ENCODE peak calls at places on chromosomes 2 and 18, in seven cellular contexts. V is GM06990, R is endodermal cell, P is foreskin fibroblast, N is GM13976, D is PC-9, U is natural killer cell. E is an unnamed sample.

GRCh38 chr2:178069551-178069950 is 3.0 kb downstream of the PDE11A start:
- DNase-seq in P (no peak), U (no peak), R (no peak), V (no peak), D (no peak), N (no peak), E (no peak)

GRCh38 chr18:47260138-47260923 is 8.9 kb upstream of the SKOR2 start:
- DNase-seq in N (no peak), U (no peak), P (no peak), V (no peak), D (no peak), R (peak; percentile 96), E (no peak)

GRCh38 chr2:96325038-96325883 is at the start of gene ITPRIPL1:
- DNase-seq in D (no peak), N (peak; percentile 71), V (peak; percentile 64), P (no peak), R (peak; percentile 81), U (peak; percentile 27), E (peak; percentile 58)

GRCh38 chr2:75751360-75751759 is 40.6 kb upstream of the GCFC2 start:
- DNase-seq in U (no peak), P (no peak), R (no peak), D (no peak), N (no peak), V (no peak), E (no peak)

GRCh38 chr2:232927793-232928563 is 57.9 kb downstream of the SNORC start:
- DNase-seq in P (no peak), N (peak; percentile 71), V (no peak), D (no peak), R (no peak), U (no peak), E (peak; percentile 75)

GRCh38 chr18:59220784-59221765 is 1.1 kb downstream of the GRP start:
- DNase-seq in U (no peak), P (no peak), R (peak; percentile 75), V (no peak), D (no peak), N (peak; percentile 26), E (no peak)

GRCh38 chr2:241020201-241020600 is 21.8 kb downstream of the SNED1 start:
- DNase-seq in P (no peak), V (no peak), N (no peak), D (no peak), R (no peak), U (no peak), E (no peak)

GRCh38 chr2:3594493-3595281 is at the start of gene COLEC11:
- DNase-seq in U (no peak), R (peak; percentile 92), V (no peak), P (no peak), D (no peak), N (no peak), E (no peak)

GRCh38 chr2:898319-898718 is 52.3 kb upstream of the SNTG2 start:
- DNase-seq in P (no peak), D (no peak), R (peak; percentile 83), U (no peak), V (no peak), N (no peak), E (peak; percentile 32)

GRCh38 chr18:9048808-9049494 is 53.5 kb upstream of the NDUFV2 start:
- DNase-seq in N (no peak), V (no peak), D (no peak), U (no peak), R (no peak), P (peak; percentile 65), E (no peak)

GRCh38 chr2:238290079-238290478 is 1.7 kb upstream of the PER2 start:
- DNase-seq in R (peak; percentile 94), U (peak; percentile 67), D (peak; percentile 92), N (peak; percentile 45), V (no peak), P (no peak), E (no peak)

GRCh38 chr18:24366328-24366727 is 31.3 kb downstream of the OSBPL1A start:
- DNase-seq in V (no peak), N (no peak), P (no peak), U (no peak), D (no peak), R (no peak), E (no peak)

GRCh38 chr2:95346236-95346737 is 49.1 kb downstream of the KCNIP3 start:
- DNase-seq in R (no peak), D (no peak), V (no peak), P (peak; percentile 79), N (peak; percentile 64), U (no peak), E (peak; percentile 66)

GRCh38 chr2:17272170-17272569 is 246.1 kb downstream of the RAD51AP2 start:
- DNase-seq in D (no peak), P (no peak), V (no peak), R (no peak), U (no peak), N (no peak), E (no peak)

GRCh38 chr2:164146478-164146877 is 410.7 kb upstream of the FIGN start:
- DNase-seq in N (no peak), V (no peak), U (no peak), P (no peak), D (no peak), R (no peak), E (no peak)

GRCh38 chr2:103155308-103155707 is 393.5 kb downstream of the TMEM182 start:
- DNase-seq in N (no peak), P (no peak), R (no peak), V (no peak), D (no peak), U (no peak), E (no peak)

GRCh38 chr18:35776481-35776880 is 194.9 kb downstream of the GALNT1 start:
- DNase-seq in U (no peak), N (no peak), V (no peak), P (peak; percentile 10), D (no peak), R (no peak), E (no peak)

GRCh38 chr18:35775887-35776286 is 194.3 kb downstream of the GALNT1 start:
- DNase-seq in R (peak; percentile 59), N (no peak), D (no peak), U (no peak), V (no peak), P (peak; percentile 6), E (no peak)

GRCh38 chr18:35778850-35779634 is 193.4 kb upstream of the RMP24 start:
- DNase-seq in V (no peak), R (no peak), U (no peak), N (no peak), D (no peak), P (no peak), E (no peak)

GRCh38 chr18:35780937-35781336 is 191.5 kb upstream of the RMP24 start:
- DNase-seq in V (no peak), N (no peak), D (no peak), P (no peak), U (no peak), R (no peak), E (no peak)

GRCh38 chr18:35777042-35777441 is 195.4 kb upstream of the RMP24 start:
- DNase-seq in U (no peak), D (no peak), P (no peak), V (no peak), R (peak; percentile 67), N (no peak), E (no peak)
- TF ChIP-seq CTCF in U (no peak), D (peak; percentile 36), P (no peak), V (peak; percentile 46), R (peak; percentile 51), N (peak; percentile 7), E (peak; percentile 28)

GRCh38 chr2:138716183-138716582 is 64.0 kb downstream of the NXPH2 start:
- DNase-seq in R (peak; percentile 57), U (no peak), V (no peak), N (peak; percentile 22), D (no peak), P (no peak), E (peak; percentile 9)

GRCh38 chr2:138713509-138713908 is 66.7 kb downstream of the NXPH2 start:
- DNase-seq in D (no peak), P (no peak), U (no peak), V (no peak), R (no peak), N (no peak), E (no peak)

GRCh38 chr2:138711812-138712211 is 68.4 kb downstream of the NXPH2 start:
- DNase-seq in N (no peak), P (peak; percentile 3), R (no peak), U (no peak), V (no peak), D (no peak), E (no peak)

GRCh38 chr2:138712212-138712979 is 67.8 kb downstream of the NXPH2 start:
- DNase-seq in R (no peak), U (no peak), V (peak; percentile 51), P (peak; percentile 65), D (no peak), N (peak; percentile 51), E (peak; percentile 25)

DNA sequence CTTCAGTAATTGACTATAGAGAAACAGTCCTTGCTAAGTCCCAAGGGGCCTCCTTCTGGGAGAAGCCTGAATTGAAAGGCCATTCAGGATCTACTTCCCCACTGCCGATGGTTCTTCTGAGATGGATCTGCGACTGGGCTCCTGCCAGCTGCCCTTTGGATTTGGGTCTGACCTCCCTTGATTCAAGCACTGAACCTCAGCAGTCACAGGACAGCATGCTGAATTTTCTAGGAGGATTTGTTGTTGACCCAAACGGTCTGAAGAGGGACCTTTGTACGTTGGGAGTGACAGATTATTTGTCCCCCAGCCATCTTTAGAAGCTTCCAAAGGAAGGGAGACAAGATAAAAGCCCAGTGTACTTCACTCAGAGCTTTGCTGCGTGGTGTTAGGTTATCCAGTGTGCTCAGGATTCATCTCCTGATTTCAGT is 67.1 kb downstream of the NXPH2 start:
- DNase-seq in V (no peak), P (no peak), U (no peak), D (no peak), N (no peak), R (no peak), E (no peak)
- TF ChIP-seq CTCF in V (no peak), P (no peak), U (no peak), D (no peak), N (no peak), R (peak; percentile 66), E (no peak)

GRCh38 chr2:171216631-171217030 is 55.9 kb upstream of the TLK1 start:
- DNase-seq in N (no peak), D (no peak), P (no peak), V (no peak), U (no peak), R (no peak), E (no peak)

GRCh38 chr2:171214093-171214492 is 53.4 kb upstream of the TLK1 start:
- DNase-seq in V (no peak), D (no peak), P (no peak), U (no peak), N (no peak), R (no peak), E (no peak)

GRCh38 chr2:171217330-171217729 is 56.6 kb upstream of the TLK1 start:
- DNase-seq in D (no peak), V (no peak), N (no peak), P (no peak), U (no peak), R (peak; percentile 70), E (no peak)
- TF ChIP-seq CTCF in D (no peak), V (no peak), N (no peak), P (no peak), U (no peak), R (no peak), E (no peak)

DNA sequence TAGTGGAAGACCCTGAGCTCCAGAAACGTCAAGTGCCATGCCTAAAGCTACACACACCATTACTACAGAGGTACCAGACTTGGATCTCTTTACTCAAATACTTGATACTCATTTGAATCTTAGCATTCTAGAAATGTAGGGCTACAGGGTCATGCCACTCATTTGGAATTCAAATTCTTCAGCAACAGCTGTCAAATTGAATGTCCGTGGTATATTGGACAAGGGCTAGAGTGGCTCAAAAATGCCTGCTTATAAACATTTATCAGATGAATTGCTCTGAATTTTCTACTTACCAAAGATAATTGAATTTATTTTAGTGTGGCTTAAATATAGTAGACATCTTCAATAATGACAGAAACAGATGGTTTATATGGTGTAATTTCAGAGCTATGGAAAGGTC is 669.7 kb downstream of the SLC4A3 start:
- DNase-seq in D (no peak), R (no peak), P (no peak), V (no peak), U (no peak), N (no peak), E (no peak)
- TF ChIP-seq CTCF in D (no peak), R (no peak), P (no peak), V (no peak), U (no peak), N (no peak), E (no peak)